ENCODE peak calls at places on chromosomes 11 and 22, in five cellular contexts. M is Panc1; V is brain microvascular endothelial cell; P is CD4-positive, alpha-beta T cell; W is HL-60. Y is an unnamed sample.

GRCh38 chr11:15972838-15973237 is 383.5 kb downstream of the SOX6 start:
- DNase-seq in W (no peak), M (no peak), P (no peak), V (no peak), Y (no peak)

GRCh38 chr22:27084130-27084529 is 426.7 kb downstream of the MIAT start:
- DNase-seq in P (no peak), V (no peak), W (no peak), M (no peak), Y (no peak)

GRCh38 chr11:118820412-118821357 is 29.7 kb upstream of the DDX6 start:
- DNase-seq in W (no peak), P (no peak), M (no peak), V (no peak), Y (peak)

GRCh38 chr11:72072348-72072747 is 8.0 kb downstream of the NUMA1 start:
- DNase-seq in V (peak), P (no peak), W (no peak), M (peak), Y (no peak)

GRCh38 chr22:23183107-23183698 is 2.9 kb downstream of the BCR start:
- DNase-seq in M (no peak), W (no peak), P (no peak), V (peak), Y (no peak)

GRCh38 chr11:86099727-86100320 is 30.9 kb upstream of the PICALM start:
- DNase-seq in V (no peak), W (no peak), P (no peak), M (peak), Y (no peak)

GRCh38 chr11:92653448-92653847 is 316.0 kb upstream of the MTNR1B start:
- DNase-seq in P (no peak), W (no peak), V (no peak), M (no peak), Y (no peak)

GRCh38 chr11:2911088-2912037 is 17.9 kb downstream of the PHLDA2 start:
- DNase-seq in W (no peak), P (no peak), M (no peak), V (no peak), Y (no peak)

GRCh38 chr22:26573026-26573662 is 16.8 kb downstream of the TPST2 start:
- DNase-seq in V (no peak), M (no peak), W (peak), P (no peak), Y (no peak)

GRCh38 chr22:38246046-38246658 is 26.7 kb downstream of the TMEM184B start:
- DNase-seq in P (no peak), W (no peak), M (no peak), V (no peak), Y (no peak)

GRCh38 chr11:85680897-85681296 is 5.1 kb downstream of the CCDC89 start:
- DNase-seq in W (no peak), P (no peak), V (no peak), M (no peak), Y (no peak)

GRCh38 chr11:19679952-19680823 is 32.4 kb upstream of the NAV2 start:
- DNase-seq in W (no peak), M (peak), P (no peak), V (peak), Y (no peak)

GRCh38 chr11:1482581-1483444 is 3.8 kb downstream of the MOB2 start:
- DNase-seq in P (no peak), V (no peak), M (no peak), W (no peak), Y (no peak)

GRCh38 chr22:32994046-32994827 is 63.9 kb downstream of the SYN3 start:
- DNase-seq in M (no peak), P (no peak), V (no peak), W (no peak), Y (no peak)

GRCh38 chr11:17640493-17641164 is 78.7 kb upstream of the MYOD1 start:
- DNase-seq in W (no peak), M (no peak), P (no peak), V (no peak), Y (no peak)

GRCh38 chr22:49964136-49964492 is 3.5 kb downstream of the PIM3 start:
- DNase-seq in M (no peak), W (no peak), V (no peak), P (no peak), Y (no peak)

GRCh38 chr22:48057116-48057835 is 1294.8 kb downstream of the TBC1D22A start:
- DNase-seq in P (no peak), V (no peak), W (no peak), M (no peak), Y (no peak)

GRCh38 chr22:30250713-30251267 is 4.2 kb upstream of the LIF start:
- DNase-seq in M (no peak), P (no peak), V (no peak), W (no peak), Y (no peak)

GRCh38 chr11:31786996-31787685 is 24.0 kb downstream of the PAX6 start:
- DNase-seq in W (peak), P (no peak), V (no peak), M (no peak), Y (no peak)

GRCh38 chr11:119431523-119431922 is 8.6 kb upstream of the THY1 start:
- DNase-seq in V (no peak), W (no peak), P (no peak), M (no peak), Y (no peak)

GRCh38 chr11:124887667-124888013 is 10.0 kb downstream of the ROBO4 start:
- DNase-seq in W (no peak), P (no peak), V (no peak), M (no peak), Y (no peak)

GRCh38 chr22:41285820-41286638 is at the start of gene RANGAP1:
- DNase-seq in P (peak), V (peak), M (peak), W (peak), Y (peak)
- TF ChIP-seq CTCF in P (no peak), V (peak), M (no peak), W (no peak), Y (no peak)

GRCh38 chr11:121334973-121335711 is 42.6 kb downstream of the SC5D start:
- DNase-seq in P (no peak), M (no peak), V (no peak), W (no peak), Y (no peak)
- TF ChIP-seq CTCF in P (no peak), M (peak), V (peak), W (no peak), Y (no peak)

DNA sequence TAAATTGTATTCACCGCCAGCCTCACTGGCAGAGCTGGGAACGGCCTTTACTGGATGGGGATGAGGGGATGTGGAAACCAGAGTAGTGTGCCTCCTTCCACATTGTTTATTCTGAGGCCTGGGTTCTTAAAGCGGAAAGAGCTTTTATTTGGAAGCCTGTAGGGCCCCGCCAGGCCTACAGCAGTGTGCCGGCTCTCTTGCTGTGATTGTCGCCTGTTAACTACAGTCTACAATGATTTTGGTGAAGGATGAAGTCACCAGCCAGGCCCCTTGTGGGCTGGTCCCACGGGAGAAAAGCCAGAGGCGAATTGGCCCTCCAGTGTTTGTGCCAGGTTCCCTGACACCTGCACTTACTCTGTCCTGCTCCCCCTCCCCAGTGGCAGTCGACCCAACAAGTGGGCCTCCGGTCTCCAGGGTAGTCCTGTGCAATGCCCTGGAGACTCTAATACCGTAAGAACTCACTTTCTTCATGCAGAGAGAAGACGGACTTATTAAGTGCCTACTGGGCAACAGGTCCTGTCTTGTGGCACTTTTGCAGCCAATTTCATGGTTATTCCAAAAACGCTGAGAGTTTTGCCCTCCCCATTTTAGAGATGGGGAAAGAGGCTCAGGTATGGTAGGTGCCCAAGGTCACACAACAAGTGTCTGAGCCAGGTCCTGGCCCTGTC is 1.2 kb downstream of the MICAL2 start:
- DNase-seq in P (no peak), V (no peak), M (no peak), W (no peak), Y (no peak)
- TF ChIP-seq CTCF in P (no peak), V (no peak), M (no peak), W (no peak), Y (no peak)

GRCh38 chr11:76248210-76248609 is 41.9 kb upstream of the WNT11 start:
- DNase-seq in V (no peak), P (no peak), W (no peak), M (no peak), Y (no peak)
- TF ChIP-seq CTCF in V (peak), P (no peak), W (no peak), M (no peak), Y (peak)

GRCh38 chr11:78040691-78041379 is 17.8 kb upstream of the KCTD14 start:
- DNase-seq in V (peak), P (no peak), M (no peak), W (no peak), Y (no peak)
- TF ChIP-seq CTCF in V (no peak), P (no peak), M (no peak), W (no peak), Y (no peak)